ENCODE peak calls at places on chromosome 22, in six cellular contexts. I, Q, B, T, P and W are unnamed samples. For H3K4me1, the result is how much of the 10 kb centered on the place peaks cover.

GRCh38 chr22:32018056-32018455 is 25.0 kb upstream of the SLC5A1 start:
- DNase-seq in T (no peak), I (no peak), B (no peak), Q (no peak), P (no peak), W (no peak)

GRCh38 chr22:29480512-29481264 is 670 bp downstream of the NEFH start:
- DNase-seq in P (no peak), T (no peak), Q (peak), I (no peak), B (peak), W (no peak)

GRCh38 chr22:21762712-21763581 is 27.4 kb upstream of the YPEL1 start:
- DNase-seq in Q (no peak), P (no peak), B (no peak), T (no peak), I (no peak), W (no peak)

GRCh38 chr22:28883917-28884753 is 763 bp downstream of the ZNRF3 start:
- DNase-seq in B (peak), I (peak), T (peak), P (peak), Q (peak), W (peak)

GRCh38 chr22:39908737-39909136 is 7.9 kb downstream of the GRAP2 start:
- DNase-seq in P (no peak), B (no peak), I (peak), T (no peak), Q (no peak), W (no peak)

GRCh38 chr22:27749597-27750225 is 51.8 kb downstream of the MN1 start:
- DNase-seq in B (peak), Q (no peak), I (no peak), T (no peak), P (peak), W (no peak)

GRCh38 chr22:19962909-19963806 is 21.5 kb upstream of the TXNRD2 start:
- DNase-seq in Q (peak), B (peak), I (peak), P (no peak), T (peak), W (no peak)

GRCh38 chr22:30695351-30695762 is 683 bp downstream of the OSBP2 start:
- DNase-seq in Q (peak), T (no peak), I (no peak), P (no peak), B (no peak), W (no peak)

GRCh38 chr22:32623943-32624342 is 149.3 kb downstream of the FBXO7 start:
- DNase-seq in T (peak), I (no peak), B (no peak), Q (peak), P (peak), W (peak)

GRCh38 chr22:27801197-27801615 is 350 bp downstream of the MN1 start:
- DNase-seq in P (no peak), B (peak), T (peak), I (peak), Q (no peak), W (no peak)

GRCh38 chr22:50206599-50206998 is 5.8 kb downstream of the SELENOO start:
- DNase-seq in T (peak), B (peak), Q (peak), P (no peak), I (no peak), W (peak)

GRCh38 chr22:24465566-24465965 is 29.6 kb upstream of the UPB1 start:
- DNase-seq in Q (no peak), P (no peak), B (peak), T (no peak), I (no peak), W (peak)

GRCh38 chr22:24467340-24467739 is 27.8 kb upstream of the UPB1 start:
- DNase-seq in I (no peak), B (no peak), Q (no peak), P (no peak), T (no peak), W (no peak)

GRCh38 chr22:24465975-24466374 is 29.2 kb upstream of the UPB1 start:
- DNase-seq in Q (no peak), T (no peak), I (no peak), P (no peak), B (no peak), W (no peak)

GRCh38 chr22:24471570-24471969 is 23.6 kb upstream of the UPB1 start:
- DNase-seq in I (no peak), P (peak), Q (peak), T (peak), B (no peak), W (no peak)

GRCh38 chr22:24466831-24467249 is 28.3 kb upstream of the UPB1 start:
- DNase-seq in P (peak), B (no peak), T (no peak), Q (no peak), I (peak), W (peak)
- H3K4me1 ChIP-seq in P (under half), B (under half), T (under half), Q (under half), I (under half), W (under half)

GRCh38 chr22:46043339-46043738 is 66.4 kb upstream of the WNT7B start:
- DNase-seq in T (no peak), Q (peak), P (peak), I (no peak), B (peak), W (no peak)

GRCh38 chr22:46043816-46044717 is 67.1 kb upstream of the WNT7B start:
- DNase-seq in T (peak), I (peak), B (peak), P (peak), Q (peak), W (no peak)

GRCh38 chr22:46040471-46041465 is 63.8 kb upstream of the WNT7B start:
- DNase-seq in T (peak), Q (peak), P (peak), B (peak), I (no peak), W (no peak)

GRCh38 chr22:46041642-46042041 is 64.7 kb upstream of the WNT7B start:
- DNase-seq in I (no peak), B (peak), P (no peak), Q (peak), T (no peak), W (no peak)

DNA sequence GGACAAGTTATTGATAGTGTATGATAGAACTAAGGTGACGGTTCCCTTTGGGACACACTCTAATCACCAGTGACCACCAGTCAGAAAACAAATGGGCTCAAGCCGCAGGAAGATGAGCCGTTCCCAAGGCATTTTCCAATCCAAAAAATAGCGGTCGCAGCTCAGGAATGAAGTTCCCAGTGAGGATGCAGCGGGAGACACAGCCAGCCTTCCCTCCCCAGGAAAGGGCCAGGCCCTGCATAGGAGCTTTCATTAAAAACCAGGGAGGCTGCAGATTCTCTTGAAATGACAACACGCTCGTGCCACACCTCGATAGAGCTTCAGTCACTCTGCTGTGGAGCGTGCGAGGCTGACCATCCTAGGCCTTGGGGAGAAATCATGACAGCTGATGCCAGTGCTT is 65.8 kb upstream of the WNT7B start:
- DNase-seq in I (no peak), P (no peak), T (no peak), B (peak), Q (peak), W (no peak)
- H3K4me1 ChIP-seq in I (half or more), P (half or more), T (half or more), B (under half), Q (under half), W (under half)

DNA sequence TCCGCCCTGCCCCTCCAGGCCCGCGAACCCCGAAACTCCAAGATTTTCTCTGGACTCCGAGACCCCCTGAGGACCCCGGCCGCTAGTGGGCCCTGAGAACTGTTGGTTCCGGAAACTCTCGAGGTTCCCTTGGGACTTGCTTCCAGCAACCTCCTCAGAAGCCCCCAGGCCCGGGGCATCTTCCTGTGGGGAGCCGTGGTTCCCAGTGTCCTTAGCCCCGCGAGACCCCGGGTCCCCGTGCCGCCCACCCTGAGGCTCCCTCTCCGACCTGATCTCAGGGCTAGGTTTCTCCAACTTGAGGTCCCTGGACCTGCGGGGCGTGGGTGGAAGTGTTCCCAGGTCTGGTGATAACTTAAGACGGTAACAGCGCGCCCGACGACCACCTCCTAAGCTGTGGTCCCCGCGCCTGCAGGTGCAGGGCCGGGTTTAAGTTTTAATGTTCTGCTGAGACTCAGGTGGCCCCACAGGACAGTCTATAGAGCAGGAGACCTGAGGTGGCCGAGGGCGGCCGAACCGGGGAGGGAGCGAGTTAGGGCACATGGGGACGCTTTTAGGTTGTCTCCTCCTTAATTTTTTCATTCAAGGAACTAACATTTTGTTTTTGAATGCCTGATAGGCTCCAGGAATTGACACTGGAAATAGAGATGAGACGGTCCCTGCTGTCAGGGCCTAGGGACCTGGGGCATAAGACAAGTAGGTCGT is 748 bp downstream of the FAM118A start:
- DNase-seq in I (no peak), T (no peak), Q (no peak), P (no peak), B (peak), W (peak)
- H3K4me1 ChIP-seq in I (under half), T (under half), Q (under half), P (under half), B (under half), W (under half)

GRCh38 chr22:42946551-42947198 is 68.3 kb downstream of the PACSIN2 start:
- DNase-seq in Q (no peak), I (no peak), P (no peak), B (no peak), T (no peak), W (no peak)

GRCh38 chr22:42945736-42946135 is 69.2 kb downstream of the PACSIN2 start:
- DNase-seq in I (no peak), B (no peak), P (no peak), T (no peak), Q (no peak), W (no peak)

GRCh38 chr22:42943981-42944380 is 71.0 kb downstream of the PACSIN2 start:
- DNase-seq in B (no peak), Q (no peak), I (no peak), P (no peak), T (no peak), W (no peak)

GRCh38 chr22:42944409-42944808 is 70.5 kb downstream of the PACSIN2 start:
- DNase-seq in I (no peak), P (no peak), T (no peak), Q (no peak), B (no peak), W (no peak)

DNA sequence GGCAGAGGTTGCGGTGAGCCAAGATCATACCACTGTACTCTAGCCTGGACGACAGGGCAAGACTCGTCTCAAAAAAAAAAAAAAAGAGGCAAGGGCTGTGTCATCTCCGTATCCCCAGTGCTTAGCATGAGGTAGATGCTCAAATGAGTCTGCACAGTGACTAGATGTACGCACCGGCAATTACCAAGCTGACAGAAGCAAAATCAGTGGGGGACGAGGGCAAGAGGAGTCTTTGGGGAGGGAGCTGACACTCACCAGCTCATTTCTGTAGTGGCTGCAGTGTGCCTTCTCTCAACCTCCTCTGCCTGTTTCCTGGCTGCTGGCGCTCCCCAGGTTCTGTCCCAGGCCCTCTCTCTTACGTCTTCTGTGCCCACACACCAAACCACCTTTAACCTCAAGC is 69.9 kb downstream of the PACSIN2 start:
- DNase-seq in P (no peak), T (no peak), I (no peak), Q (no peak), B (no peak), W (no peak)
- H3K4me1 ChIP-seq in P (half or more), T (half or more), I (under half), Q (under half), B (under half), W (under half)

GRCh38 chr22:46090631-46091201 is 59.6 kb upstream of the PPARA start:
- DNase-seq in Q (no peak), P (peak), T (peak), I (peak), B (no peak), W (no peak)

GRCh38 chr22:46090051-46090591 is 60.2 kb upstream of the PPARA start:
- DNase-seq in P (peak), Q (peak), B (no peak), I (no peak), T (peak), W (no peak)

GRCh38 chr22:46092646-46093410 is 57.5 kb upstream of the PPARA start:
- DNase-seq in P (no peak), Q (peak), T (peak), B (no peak), I (no peak), W (no peak)

GRCh38 chr22:46092011-46092410 is 58.3 kb upstream of the PPARA start:
- DNase-seq in I (no peak), B (no peak), T (peak), Q (peak), P (no peak), W (no peak)

DNA sequence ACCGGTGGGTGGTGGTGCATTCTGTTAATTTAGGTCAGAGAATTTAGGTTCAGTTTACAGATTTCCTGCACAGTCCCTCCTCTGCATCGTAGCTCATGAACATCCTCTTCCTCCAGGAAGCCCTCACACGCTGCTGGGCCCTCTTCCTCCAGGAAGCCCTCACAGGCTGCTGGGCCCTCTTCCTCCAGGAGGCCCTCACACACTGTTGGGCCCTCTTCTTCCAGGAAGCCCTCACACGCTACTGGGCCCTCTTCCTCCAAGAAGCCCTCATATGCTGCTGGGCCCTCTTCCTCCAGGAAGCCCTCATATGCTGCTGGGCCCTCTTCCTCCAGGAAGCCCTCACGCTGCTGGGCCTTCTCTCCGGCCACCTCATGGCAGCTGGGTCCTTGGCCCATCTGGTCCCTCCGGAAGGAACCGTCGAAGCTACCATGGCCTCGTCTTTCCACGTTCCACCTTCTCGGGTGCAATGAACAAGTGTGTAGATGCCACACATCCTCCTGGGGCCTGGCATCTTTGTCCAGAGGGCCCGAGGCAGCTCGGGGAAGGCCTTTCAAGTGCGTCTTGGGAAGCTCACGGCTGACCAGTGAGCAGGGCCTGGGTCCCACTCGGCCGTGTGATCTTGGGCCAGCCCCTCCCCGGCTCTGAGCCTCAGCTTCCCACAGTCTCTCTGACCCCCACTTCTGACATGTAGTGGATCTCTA is 58.9 kb upstream of the PPARA start:
- DNase-seq in P (no peak), Q (peak), T (peak), I (no peak), B (no peak), W (no peak)
- H3K4me1 ChIP-seq in P (half or more), Q (under half), T (half or more), I (under half), B (under half), W (under half)

GRCh38 chr22:45738206-45738605 is 66.6 kb downstream of the ATXN10 start:
- DNase-seq in I (peak), P (no peak), T (no peak), B (no peak), Q (no peak), W (no peak)

GRCh38 chr22:45742866-45743450 is 71.3 kb downstream of the ATXN10 start:
- DNase-seq in I (peak), B (no peak), P (peak), T (peak), Q (no peak), W (no peak)

GRCh38 chr22:45740236-45740635 is 68.6 kb downstream of the ATXN10 start:
- DNase-seq in P (no peak), T (no peak), Q (no peak), I (no peak), B (no peak), W (no peak)

GRCh38 chr22:45744442-45744841 is 72.8 kb downstream of the ATXN10 start:
- DNase-seq in T (no peak), Q (no peak), I (no peak), B (no peak), P (no peak), W (no peak)

GRCh38 chr22:45743687-45744086 is 72.1 kb downstream of the ATXN10 start:
- DNase-seq in T (no peak), Q (no peak), B (no peak), I (peak), P (no peak), W (no peak)
- H3K4me1 ChIP-seq in T (under half), Q (under half), B (under half), I (under half), P (under half), W (under half)

DNA sequence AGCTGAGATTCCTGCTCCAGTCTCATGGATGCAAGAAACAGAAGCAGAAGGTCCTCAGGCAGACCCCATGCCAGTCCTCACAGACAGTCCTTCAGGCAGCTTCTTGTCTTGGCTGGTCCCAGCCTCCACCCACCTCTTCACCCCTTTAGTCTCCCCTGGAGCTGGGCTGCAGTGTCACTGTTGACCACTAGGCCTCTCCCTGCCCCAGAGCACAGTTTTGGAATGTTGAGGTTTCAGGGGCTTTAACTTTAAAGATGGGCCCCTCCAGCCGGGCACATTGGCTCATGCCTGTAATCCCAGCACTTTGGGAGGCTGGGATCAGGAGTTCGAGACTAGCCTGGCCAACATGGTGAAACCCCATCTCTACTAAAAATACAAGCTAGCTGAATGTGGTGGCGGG is 39.5 kb upstream of the GCAT start:
- DNase-seq in P (no peak), Q (no peak), I (no peak), T (no peak), B (peak), W (no peak)
- H3K4me1 ChIP-seq in P (under half), Q (under half), I (under half), T (under half), B (under half), W (under half)

GRCh38 chr22:45603631-45604030 is 68.0 kb upstream of the ATXN10 start:
- DNase-seq in I (no peak), B (no peak), T (no peak), P (no peak), Q (no peak), W (no peak)
- H3K4me1 ChIP-seq in I (under half), B (under half), T (under half), P (under half), Q (under half), W (under half)

GRCh38 chr22:25484916-25485315 is 79.6 kb upstream of the GRK3 start:
- DNase-seq in Q (no peak), I (no peak), P (no peak), B (no peak), T (no peak), W (no peak)

GRCh38 chr22:25487508-25487907 is 77.0 kb upstream of the GRK3 start:
- DNase-seq in B (no peak), Q (no peak), P (no peak), I (no peak), T (no peak), W (no peak)

GRCh38 chr22:25484498-25484897 is 80.0 kb upstream of the GRK3 start:
- DNase-seq in P (no peak), T (no peak), B (no peak), I (no peak), Q (no peak), W (no peak)

GRCh38 chr22:25483931-25484330 is 80.5 kb upstream of the GRK3 start:
- DNase-seq in T (no peak), B (no peak), P (no peak), Q (no peak), I (no peak), W (no peak)

DNA sequence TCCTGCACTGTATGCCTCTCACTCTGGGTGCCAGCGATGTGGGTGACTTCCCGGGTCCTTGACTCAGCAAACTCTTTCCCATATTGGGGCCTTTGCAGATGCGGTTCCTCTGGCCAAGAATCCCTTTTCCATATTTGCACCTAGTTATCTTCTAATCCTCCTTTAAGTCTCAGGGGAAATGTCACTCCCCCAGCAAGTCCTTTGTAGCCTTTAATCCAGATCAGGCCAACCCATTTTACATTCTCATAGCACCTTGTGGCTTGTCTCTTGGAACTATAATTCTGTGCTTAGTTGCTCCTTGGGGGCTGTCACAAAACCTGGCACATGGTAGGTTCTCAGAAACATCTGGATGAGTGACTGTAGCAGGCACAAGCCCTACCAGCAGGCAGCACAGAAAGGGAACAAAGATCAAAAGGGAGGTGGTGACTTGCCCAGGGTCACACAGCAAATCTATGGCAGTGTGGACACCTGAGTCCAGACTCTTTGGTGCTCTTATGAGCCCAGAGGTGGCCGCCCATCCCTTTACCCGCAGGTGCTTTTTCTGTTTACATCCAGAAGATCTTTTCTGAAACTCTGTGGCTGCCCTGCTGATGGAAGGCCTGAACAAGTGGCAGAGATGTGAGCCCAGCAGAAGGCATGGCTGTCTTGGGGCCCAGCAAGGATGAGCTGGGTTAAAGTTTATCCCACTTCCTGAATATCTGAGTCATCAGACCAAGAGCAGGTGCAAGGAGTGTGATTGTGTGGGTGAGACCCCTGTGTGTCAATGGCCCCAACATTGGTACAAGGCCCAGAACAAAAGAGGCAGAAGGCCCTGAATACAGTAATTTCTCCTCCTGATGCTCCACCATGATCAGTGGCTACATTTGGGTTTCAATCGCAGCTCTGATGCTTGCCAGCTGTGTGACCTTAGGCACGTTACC is 78.6 kb upstream of the GRK3 start:
- DNase-seq in I (no peak), Q (no peak), B (no peak), T (no peak), P (no peak), W (peak)
- H3K4me1 ChIP-seq in I (under half), Q (under half), B (under half), T (under half), P (under half), W (under half)